ENCODE peak calls at places on chromosomes 1 and 21, in nine cellular contexts. One of them, this sample, is unnamed.

GRCh38 chr1:19483261-19483660 is 2.1 kb downstream of the CAPZB start:
- DNase-seq in astrocyte of the cerebellum: no peak
- DNase-seq in thoracic aorta: no peak
- DNase-seq in endothelial cell: no peak
- DNase-seq in GM10248: no peak
- DNase-seq in mammary epithelial cell: no peak
- DNase-seq in NB4: no peak
- DNase-seq in mucosa of descending colon: no peak
- DNase-seq in tibial artery: no peak
- DNase-seq in this sample: no peak

GRCh38 chr1:64082459-64082858 is 121.0 kb upstream of the UBE2U start:
- DNase-seq in tibial artery: no peak
- DNase-seq in astrocyte of the cerebellum: no peak
- DNase-seq in GM10248: no peak
- DNase-seq in endothelial cell: no peak
- DNase-seq in NB4: peak
- DNase-seq in thoracic aorta: no peak
- DNase-seq in mucosa of descending colon: no peak
- DNase-seq in mammary epithelial cell: peak
- DNase-seq in this sample: no peak

GRCh38 chr1:233627376-233627775 is 13.5 kb downstream of the KCNK1 start:
- DNase-seq in tibial artery: no peak
- DNase-seq in thoracic aorta: no peak
- DNase-seq in GM10248: no peak
- DNase-seq in NB4: no peak
- DNase-seq in endothelial cell: no peak
- DNase-seq in mammary epithelial cell: peak
- DNase-seq in astrocyte of the cerebellum: no peak
- DNase-seq in mucosa of descending colon: no peak
- DNase-seq in this sample: no peak

GRCh38 chr1:11645670-11646265 is 8.5 kb downstream of the FBXO2 start:
- DNase-seq in endothelial cell: peak
- DNase-seq in thoracic aorta: no peak
- DNase-seq in NB4: peak
- DNase-seq in mucosa of descending colon: peak
- DNase-seq in astrocyte of the cerebellum: peak
- DNase-seq in GM10248: peak
- DNase-seq in mammary epithelial cell: peak
- DNase-seq in tibial artery: peak
- DNase-seq in this sample: no peak

GRCh38 chr21:15430577-15430976 is 299.2 kb upstream of the USP25 start:
- DNase-seq in GM10248: no peak
- DNase-seq in mammary epithelial cell: no peak
- DNase-seq in astrocyte of the cerebellum: no peak
- DNase-seq in NB4: no peak
- DNase-seq in endothelial cell: no peak
- DNase-seq in tibial artery: no peak
- DNase-seq in mucosa of descending colon: no peak
- DNase-seq in thoracic aorta: no peak
- DNase-seq in this sample: no peak

GRCh38 chr1:92444351-92444750 is 42.4 kb downstream of the GFI1 start:
- DNase-seq in NB4: no peak
- DNase-seq in endothelial cell: no peak
- DNase-seq in tibial artery: no peak
- DNase-seq in mucosa of descending colon: no peak
- DNase-seq in GM10248: no peak
- DNase-seq in astrocyte of the cerebellum: no peak
- DNase-seq in mammary epithelial cell: no peak
- DNase-seq in thoracic aorta: no peak
- DNase-seq in this sample: no peak

GRCh38 chr1:29503441-29503840 is 267.1 kb downstream of the PTPRU start:
- DNase-seq in astrocyte of the cerebellum: no peak
- DNase-seq in GM10248: no peak
- DNase-seq in endothelial cell: no peak
- DNase-seq in mucosa of descending colon: no peak
- DNase-seq in NB4: no peak
- DNase-seq in mammary epithelial cell: no peak
- DNase-seq in tibial artery: no peak
- DNase-seq in thoracic aorta: no peak
- DNase-seq in this sample: no peak

GRCh38 chr21:18801468-18801867 is 397.9 kb upstream of the TMPRSS15 start:
- DNase-seq in astrocyte of the cerebellum: peak
- DNase-seq in tibial artery: no peak
- DNase-seq in mucosa of descending colon: no peak
- DNase-seq in mammary epithelial cell: no peak
- DNase-seq in thoracic aorta: no peak
- DNase-seq in endothelial cell: no peak
- DNase-seq in NB4: peak
- DNase-seq in GM10248: no peak
- DNase-seq in this sample: no peak

GRCh38 chr21:42297372-42297771 is 17.8 kb downstream of the TFF3 start:
- DNase-seq in mammary epithelial cell: no peak
- DNase-seq in NB4: no peak
- DNase-seq in endothelial cell: no peak
- DNase-seq in astrocyte of the cerebellum: no peak
- DNase-seq in tibial artery: no peak
- DNase-seq in thoracic aorta: no peak
- DNase-seq in mucosa of descending colon: no peak
- DNase-seq in GM10248: no peak
- DNase-seq in this sample: no peak

GRCh38 chr1:248807067-248807737 is 18.5 kb downstream of the SH3BP5L start:
- DNase-seq in NB4: peak
- DNase-seq in mammary epithelial cell: no peak
- DNase-seq in tibial artery: no peak
- DNase-seq in GM10248: peak
- DNase-seq in astrocyte of the cerebellum: no peak
- DNase-seq in mucosa of descending colon: peak
- DNase-seq in thoracic aorta: no peak
- DNase-seq in endothelial cell: peak
- DNase-seq in this sample: no peak

GRCh38 chr1:232012773-232013386 is 386.3 kb downstream of the DISC1 start:
- DNase-seq in NB4: peak
- DNase-seq in astrocyte of the cerebellum: peak
- DNase-seq in thoracic aorta: no peak
- DNase-seq in tibial artery: peak
- DNase-seq in mammary epithelial cell: peak
- DNase-seq in GM10248: no peak
- DNase-seq in endothelial cell: no peak
- DNase-seq in mucosa of descending colon: peak
- DNase-seq in this sample: no peak

GRCh38 chr1:205537386-205538018 is 33.0 kb downstream of the CDK18 start:
- DNase-seq in tibial artery: no peak
- DNase-seq in mucosa of descending colon: no peak
- DNase-seq in GM10248: no peak
- DNase-seq in astrocyte of the cerebellum: no peak
- DNase-seq in mammary epithelial cell: no peak
- DNase-seq in endothelial cell: peak
- DNase-seq in thoracic aorta: no peak
- DNase-seq in NB4: no peak
- DNase-seq in this sample: no peak

GRCh38 chr1:199447906-199448305 is 579.6 kb upstream of the NR5A2 start:
- DNase-seq in thoracic aorta: no peak
- DNase-seq in astrocyte of the cerebellum: no peak
- DNase-seq in NB4: no peak
- DNase-seq in mammary epithelial cell: no peak
- DNase-seq in mucosa of descending colon: no peak
- DNase-seq in endothelial cell: no peak
- DNase-seq in tibial artery: no peak
- DNase-seq in GM10248: no peak
- DNase-seq in this sample: no peak

GRCh38 chr1:152047607-152047953 is 10.8 kb upstream of the S100A11 start:
- DNase-seq in GM10248: no peak
- DNase-seq in thoracic aorta: peak
- DNase-seq in tibial artery: peak
- DNase-seq in endothelial cell: no peak
- DNase-seq in mammary epithelial cell: peak
- DNase-seq in astrocyte of the cerebellum: no peak
- DNase-seq in NB4: no peak
- DNase-seq in mucosa of descending colon: no peak
- DNase-seq in this sample: no peak

GRCh38 chr1:53108646-53109580 is 33.5 kb downstream of the SLC1A7 start:
- DNase-seq in astrocyte of the cerebellum: no peak
- DNase-seq in mammary epithelial cell: no peak
- DNase-seq in thoracic aorta: no peak
- DNase-seq in tibial artery: no peak
- DNase-seq in NB4: no peak
- DNase-seq in GM10248: no peak
- DNase-seq in mucosa of descending colon: no peak
- DNase-seq in endothelial cell: no peak
- DNase-seq in this sample: peak

GRCh38 chr1:102838016-102838415 is 270.3 kb downstream of the COL11A1 start:
- DNase-seq in mucosa of descending colon: no peak
- DNase-seq in GM10248: no peak
- DNase-seq in endothelial cell: no peak
- DNase-seq in thoracic aorta: no peak
- DNase-seq in tibial artery: no peak
- DNase-seq in mammary epithelial cell: no peak
- DNase-seq in astrocyte of the cerebellum: no peak
- DNase-seq in NB4: no peak
- DNase-seq in this sample: no peak

GRCh38 chr1:222073307-222073995 is 331.6 kb upstream of the DUSP10 start:
- DNase-seq in GM10248: no peak
- DNase-seq in astrocyte of the cerebellum: peak
- DNase-seq in thoracic aorta: no peak
- DNase-seq in endothelial cell: no peak
- DNase-seq in mammary epithelial cell: no peak
- DNase-seq in mucosa of descending colon: no peak
- DNase-seq in tibial artery: no peak
- DNase-seq in NB4: no peak
- DNase-seq in this sample: no peak

GRCh38 chr1:3011631-3012510 is 9.4 kb upstream of the ACTRT2 start:
- DNase-seq in mammary epithelial cell: no peak
- DNase-seq in thoracic aorta: no peak
- DNase-seq in endothelial cell: no peak
- DNase-seq in astrocyte of the cerebellum: no peak
- DNase-seq in NB4: no peak
- DNase-seq in GM10248: no peak
- DNase-seq in mucosa of descending colon: no peak
- DNase-seq in tibial artery: peak
- DNase-seq in this sample: no peak

DNA sequence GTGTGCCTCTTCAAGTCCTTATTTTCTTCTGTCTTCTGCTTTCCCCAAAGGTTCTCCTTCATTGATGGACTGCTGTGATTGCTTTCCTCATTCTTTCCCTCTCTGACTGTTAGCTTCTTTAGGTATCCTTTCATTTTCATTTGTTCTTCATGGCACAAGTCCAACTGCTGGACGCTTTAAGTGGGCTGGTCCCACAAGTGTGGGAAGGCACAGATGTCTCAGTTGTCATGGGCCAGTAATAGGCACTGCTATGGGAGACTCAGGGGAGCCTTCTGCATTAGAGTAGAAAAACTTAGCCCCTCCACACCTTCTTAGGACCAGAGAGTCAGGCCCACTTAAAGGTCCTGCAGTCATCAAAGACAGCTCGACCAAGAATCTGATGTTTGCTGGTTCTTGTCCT is 122.3 kb upstream of the C1orf105 start:
- DNase-seq in thoracic aorta: no peak
- DNase-seq in astrocyte of the cerebellum: no peak
- DNase-seq in mammary epithelial cell: no peak
- DNase-seq in mucosa of descending colon: no peak
- DNase-seq in GM10248: no peak
- DNase-seq in endothelial cell: no peak
- DNase-seq in NB4: no peak
- DNase-seq in tibial artery: no peak
- DNase-seq in this sample: no peak
- TF ChIP-seq CTCF in thoracic aorta: no peak
- TF ChIP-seq CTCF in astrocyte of the cerebellum: no peak
- TF ChIP-seq CTCF in mammary epithelial cell: no peak
- TF ChIP-seq CTCF in mucosa of descending colon: no peak
- TF ChIP-seq CTCF in GM10248: no peak
- TF ChIP-seq CTCF in endothelial cell: no peak
- TF ChIP-seq CTCF in NB4: no peak
- TF ChIP-seq CTCF in tibial artery: no peak
- TF ChIP-seq CTCF in this sample: no peak

DNA sequence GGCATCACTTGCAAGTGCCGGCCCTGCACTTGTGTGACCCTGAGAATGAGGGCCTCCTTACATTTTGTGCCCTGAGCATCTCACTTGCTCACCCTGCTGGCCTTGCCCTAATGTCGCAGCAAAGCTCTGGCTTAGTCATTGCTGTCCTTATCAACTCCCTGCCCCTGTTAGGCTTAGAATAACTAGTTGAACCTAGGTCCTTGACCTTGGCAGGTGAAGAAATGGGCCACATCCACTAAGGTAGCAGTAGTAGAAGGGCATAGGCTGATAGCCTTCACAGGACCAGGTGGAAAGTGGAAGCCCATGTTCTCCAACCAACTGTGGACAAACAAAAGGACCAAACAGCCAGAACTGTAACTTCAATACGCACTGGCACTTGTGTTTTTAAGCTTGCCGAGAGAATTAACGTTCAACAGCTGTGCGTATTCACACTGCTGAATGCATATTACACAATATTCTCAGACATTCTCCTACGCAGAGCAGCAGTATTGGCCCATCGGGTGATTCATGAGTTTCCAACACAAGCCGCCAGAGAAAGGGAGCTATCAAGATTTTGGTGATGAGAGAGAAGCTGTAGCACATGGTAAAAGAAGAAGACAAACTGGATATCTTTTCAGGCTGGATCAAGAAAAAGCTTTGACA is 27.7 kb upstream of the PTGFRN start:
- DNase-seq in GM10248: peak
- DNase-seq in astrocyte of the cerebellum: no peak
- DNase-seq in mucosa of descending colon: peak
- DNase-seq in endothelial cell: peak
- DNase-seq in NB4: peak
- DNase-seq in mammary epithelial cell: peak
- DNase-seq in thoracic aorta: no peak
- DNase-seq in tibial artery: peak
- DNase-seq in this sample: no peak
- TF ChIP-seq CTCF in GM10248: peak
- TF ChIP-seq CTCF in astrocyte of the cerebellum: peak
- TF ChIP-seq CTCF in mucosa of descending colon: peak
- TF ChIP-seq CTCF in endothelial cell: no peak
- TF ChIP-seq CTCF in NB4: peak
- TF ChIP-seq CTCF in mammary epithelial cell: peak
- TF ChIP-seq CTCF in thoracic aorta: no peak
- TF ChIP-seq CTCF in tibial artery: no peak
- TF ChIP-seq CTCF in this sample: peak

GRCh38 chr1:201259476-201260235 is 23.6 kb upstream of the PKP1 start:
- DNase-seq in endothelial cell: no peak
- DNase-seq in astrocyte of the cerebellum: no peak
- DNase-seq in NB4: no peak
- DNase-seq in mammary epithelial cell: peak
- DNase-seq in tibial artery: no peak
- DNase-seq in GM10248: no peak
- DNase-seq in mucosa of descending colon: peak
- DNase-seq in thoracic aorta: no peak
- DNase-seq in this sample: no peak
- TF ChIP-seq CTCF in endothelial cell: no peak
- TF ChIP-seq CTCF in astrocyte of the cerebellum: no peak
- TF ChIP-seq CTCF in NB4: no peak
- TF ChIP-seq CTCF in mammary epithelial cell: peak
- TF ChIP-seq CTCF in tibial artery: no peak
- TF ChIP-seq CTCF in GM10248: no peak
- TF ChIP-seq CTCF in mucosa of descending colon: no peak
- TF ChIP-seq CTCF in thoracic aorta: no peak
- TF ChIP-seq CTCF in this sample: no peak

DNA sequence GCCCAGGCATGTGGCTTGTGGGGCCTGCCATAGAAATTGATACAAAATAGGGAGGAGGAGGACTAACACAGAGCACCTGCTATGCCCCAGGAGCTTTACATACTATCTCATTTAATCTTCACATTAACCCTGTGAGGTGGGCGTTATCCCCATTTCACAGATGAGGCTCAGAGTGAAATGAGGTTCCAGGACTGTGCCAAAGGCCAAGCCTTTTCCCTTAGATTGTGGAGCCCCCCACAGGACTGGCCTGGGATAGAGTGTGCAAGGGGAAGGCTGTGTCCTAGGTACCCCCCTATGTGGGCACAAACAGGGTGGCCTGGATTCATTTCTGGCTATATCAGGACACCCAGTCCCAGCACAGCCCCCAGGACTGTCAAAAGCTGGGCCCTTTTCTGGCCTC is 2.2 kb upstream of the DDOST start:
- DNase-seq in NB4: peak
- DNase-seq in mammary epithelial cell: no peak
- DNase-seq in mucosa of descending colon: no peak
- DNase-seq in tibial artery: no peak
- DNase-seq in thoracic aorta: no peak
- DNase-seq in endothelial cell: no peak
- DNase-seq in astrocyte of the cerebellum: no peak
- DNase-seq in GM10248: no peak
- DNase-seq in this sample: no peak
- TF ChIP-seq CTCF in NB4: peak
- TF ChIP-seq CTCF in mammary epithelial cell: no peak
- TF ChIP-seq CTCF in mucosa of descending colon: no peak
- TF ChIP-seq CTCF in tibial artery: no peak
- TF ChIP-seq CTCF in thoracic aorta: no peak
- TF ChIP-seq CTCF in endothelial cell: no peak
- TF ChIP-seq CTCF in astrocyte of the cerebellum: no peak
- TF ChIP-seq CTCF in GM10248: no peak
- TF ChIP-seq CTCF in this sample: no peak

This sample was measured in D721Med.